ENCODE peak calls at places on chromosome 20, in six cellular contexts. One of them, this sample, is unnamed.

GRCh38 chr20:2873747-2874041 is 413 bp downstream of the PTPRA start:
- DNase-seq in NCI-H748 treated with DMSO at 0.1 percent for 48 hours: no peak
- DNase-seq in cardiac fibroblast: peak; percentile 49
- DNase-seq in breast epithelium: no peak
- DNase-seq in right cardiac atrium: peak; percentile 71
- DNase-seq in putamen: peak; percentile 26
- DNase-seq in this sample: peak; percentile 57

GRCh38 chr20:5705827-5706226 is 44.4 kb upstream of the SHLD1 start:
- DNase-seq in NCI-H748 treated with DMSO at 0.1 percent for 48 hours: no peak
- DNase-seq in cardiac fibroblast: no peak
- DNase-seq in breast epithelium: no peak
- DNase-seq in right cardiac atrium: no peak
- DNase-seq in putamen: no peak
- DNase-seq in this sample: no peak

GRCh38 chr20:13125486-13125885 is 95.6 kb upstream of the ISM1 start:
- DNase-seq in NCI-H748 treated with DMSO at 0.1 percent for 48 hours: no peak
- DNase-seq in cardiac fibroblast: no peak
- DNase-seq in breast epithelium: no peak
- DNase-seq in right cardiac atrium: no peak
- DNase-seq in putamen: no peak
- DNase-seq in this sample: no peak

GRCh38 chr20:50691585-50692552 is 527 bp upstream of the RIPOR3 start:
- DNase-seq in NCI-H748 treated with DMSO at 0.1 percent for 48 hours: no peak
- DNase-seq in cardiac fibroblast: peak; percentile 68
- DNase-seq in breast epithelium: no peak
- DNase-seq in right cardiac atrium: no peak
- DNase-seq in putamen: no peak
- DNase-seq in this sample: no peak

GRCh38 chr20:51434556-51435256 is 107.8 kb downstream of the NFATC2 start:
- DNase-seq in NCI-H748 treated with DMSO at 0.1 percent for 48 hours: no peak
- DNase-seq in cardiac fibroblast: peak; percentile 73
- DNase-seq in breast epithelium: no peak
- DNase-seq in right cardiac atrium: no peak
- DNase-seq in putamen: no peak
- DNase-seq in this sample: no peak

GRCh38 chr20:24102290-24102689 is 113.7 kb upstream of the GGTLC1 start:
- DNase-seq in NCI-H748 treated with DMSO at 0.1 percent for 48 hours: no peak
- DNase-seq in cardiac fibroblast: no peak
- DNase-seq in breast epithelium: no peak
- DNase-seq in right cardiac atrium: no peak
- DNase-seq in putamen: no peak
- DNase-seq in this sample: no peak

GRCh38 chr20:34582911-34583310 is 24.4 kb downstream of the MAP1LC3A start:
- DNase-seq in NCI-H748 treated with DMSO at 0.1 percent for 48 hours: no peak
- DNase-seq in cardiac fibroblast: no peak
- DNase-seq in breast epithelium: no peak
- DNase-seq in right cardiac atrium: no peak
- DNase-seq in putamen: no peak
- DNase-seq in this sample: no peak

GRCh38 chr20:35317416-35317815 is 25.2 kb upstream of the FAM83C start:
- DNase-seq in NCI-H748 treated with DMSO at 0.1 percent for 48 hours: no peak
- DNase-seq in cardiac fibroblast: no peak
- DNase-seq in breast epithelium: no peak
- DNase-seq in right cardiac atrium: no peak
- DNase-seq in putamen: no peak
- DNase-seq in this sample: no peak

GRCh38 chr20:47097691-47098622 is 203.3 kb downstream of the EYA2 start:
- DNase-seq in NCI-H748 treated with DMSO at 0.1 percent for 48 hours: no peak
- DNase-seq in cardiac fibroblast: no peak
- DNase-seq in breast epithelium: no peak
- DNase-seq in right cardiac atrium: no peak
- DNase-seq in putamen: no peak
- DNase-seq in this sample: no peak

GRCh38 chr20:38880952-38881735 is 45.1 kb upstream of the FAM83D start:
- DNase-seq in NCI-H748 treated with DMSO at 0.1 percent for 48 hours: no peak
- DNase-seq in cardiac fibroblast: no peak
- DNase-seq in breast epithelium: no peak
- DNase-seq in right cardiac atrium: no peak
- DNase-seq in putamen: peak; percentile 77
- DNase-seq in this sample: no peak

GRCh38 chr20:17969884-17970409 is 1.1 kb downstream of the MGME1 start:
- DNase-seq in NCI-H748 treated with DMSO at 0.1 percent for 48 hours: no peak
- DNase-seq in cardiac fibroblast: peak; percentile 54
- DNase-seq in breast epithelium: no peak
- DNase-seq in right cardiac atrium: peak; percentile 37
- DNase-seq in putamen: peak; percentile 56
- DNase-seq in this sample: peak; percentile 48

GRCh38 chr20:49024220-49024619 is 21.9 kb upstream of the CSE1L start:
- DNase-seq in NCI-H748 treated with DMSO at 0.1 percent for 48 hours: no peak
- DNase-seq in cardiac fibroblast: no peak
- DNase-seq in breast epithelium: no peak
- DNase-seq in right cardiac atrium: no peak
- DNase-seq in putamen: no peak
- DNase-seq in this sample: no peak

GRCh38 chr20:56178219-56178618 is 70.3 kb upstream of the MC3R start:
- DNase-seq in NCI-H748 treated with DMSO at 0.1 percent for 48 hours: no peak
- DNase-seq in cardiac fibroblast: no peak
- DNase-seq in breast epithelium: no peak
- DNase-seq in right cardiac atrium: no peak
- DNase-seq in putamen: no peak
- DNase-seq in this sample: no peak

GRCh38 chr20:53681352-53682212 is 87.9 kb upstream of the ZNF217 start:
- DNase-seq in NCI-H748 treated with DMSO at 0.1 percent for 48 hours: no peak
- DNase-seq in cardiac fibroblast: no peak
- DNase-seq in breast epithelium: no peak
- DNase-seq in right cardiac atrium: no peak
- DNase-seq in putamen: no peak
- DNase-seq in this sample: no peak

GRCh38 chr20:19691125-19691524 is 66.9 kb upstream of the RIN2 start:
- DNase-seq in NCI-H748 treated with DMSO at 0.1 percent for 48 hours: no peak
- DNase-seq in cardiac fibroblast: no peak
- DNase-seq in breast epithelium: no peak
- DNase-seq in right cardiac atrium: no peak
- DNase-seq in putamen: no peak
- DNase-seq in this sample: no peak

GRCh38 chr20:19823971-19824370 is 65.9 kb downstream of the RIN2 start:
- DNase-seq in NCI-H748 treated with DMSO at 0.1 percent for 48 hours: no peak
- DNase-seq in cardiac fibroblast: peak; percentile 12
- DNase-seq in breast epithelium: no peak
- DNase-seq in right cardiac atrium: peak; percentile 48
- DNase-seq in putamen: peak; percentile 64
- DNase-seq in this sample: no peak

GRCh38 chr20:17655865-17656489 is 26.1 kb downstream of the RRBP1 start:
- DNase-seq in NCI-H748 treated with DMSO at 0.1 percent for 48 hours: no peak
- DNase-seq in cardiac fibroblast: no peak
- DNase-seq in breast epithelium: no peak
- DNase-seq in right cardiac atrium: no peak
- DNase-seq in putamen: no peak
- DNase-seq in this sample: no peak

GRCh38 chr20:60851826-60852704 is 400.0 kb upstream of the CDH4 start:
- DNase-seq in NCI-H748 treated with DMSO at 0.1 percent for 48 hours: peak; percentile 7
- DNase-seq in cardiac fibroblast: no peak
- DNase-seq in breast epithelium: no peak
- DNase-seq in right cardiac atrium: no peak
- DNase-seq in putamen: peak; percentile 23
- DNase-seq in this sample: no peak

GRCh38 chr20:31901615-31902014 is 31.2 kb downstream of the TTLL9 start:
- DNase-seq in NCI-H748 treated with DMSO at 0.1 percent for 48 hours: no peak
- DNase-seq in cardiac fibroblast: no peak
- DNase-seq in breast epithelium: no peak
- DNase-seq in right cardiac atrium: no peak
- DNase-seq in putamen: no peak
- DNase-seq in this sample: no peak

GRCh38 chr20:61801428-61801827 is 264.3 kb downstream of the TAF4 start:
- DNase-seq in NCI-H748 treated with DMSO at 0.1 percent for 48 hours: no peak
- DNase-seq in cardiac fibroblast: no peak
- DNase-seq in breast epithelium: no peak
- DNase-seq in right cardiac atrium: no peak
- DNase-seq in putamen: no peak
- DNase-seq in this sample: no peak

GRCh38 chr20:31698803-31699718 is 23.6 kb downstream of the BCL2L1 start:
- DNase-seq in NCI-H748 treated with DMSO at 0.1 percent for 48 hours: no peak
- DNase-seq in cardiac fibroblast: peak; percentile 92
- DNase-seq in breast epithelium: no peak
- DNase-seq in right cardiac atrium: peak; percentile 23
- DNase-seq in putamen: peak; percentile 57
- DNase-seq in this sample: no peak

GRCh38 chr20:50710492-50711063 is 19.2 kb upstream of the RIPOR3 start:
- DNase-seq in NCI-H748 treated with DMSO at 0.1 percent for 48 hours: no peak
- DNase-seq in cardiac fibroblast: peak; percentile 49
- DNase-seq in breast epithelium: no peak
- DNase-seq in right cardiac atrium: peak; percentile 24
- DNase-seq in putamen: no peak
- DNase-seq in this sample: no peak

GRCh38 chr20:63434599-63435378 is 37.7 kb downstream of the KCNQ2 start:
- DNase-seq in NCI-H748 treated with DMSO at 0.1 percent for 48 hours: peak; percentile 13
- DNase-seq in cardiac fibroblast: peak; percentile 30
- DNase-seq in breast epithelium: no peak
- DNase-seq in right cardiac atrium: peak; percentile 56
- DNase-seq in putamen: peak; percentile 68
- DNase-seq in this sample: peak; percentile 72

GRCh38 chr20:57851786-57852185 is 142.0 kb upstream of the PMEPA1 start:
- DNase-seq in NCI-H748 treated with DMSO at 0.1 percent for 48 hours: no peak
- DNase-seq in cardiac fibroblast: no peak
- DNase-seq in breast epithelium: no peak
- DNase-seq in right cardiac atrium: no peak
- DNase-seq in putamen: no peak
- DNase-seq in this sample: no peak

GRCh38 chr20:62694106-62694505 is 14.5 kb upstream of the NTSR1 start:
- DNase-seq in NCI-H748 treated with DMSO at 0.1 percent for 48 hours: no peak
- DNase-seq in cardiac fibroblast: no peak
- DNase-seq in breast epithelium: no peak
- DNase-seq in right cardiac atrium: no peak
- DNase-seq in putamen: no peak
- DNase-seq in this sample: no peak

This sample was measured in central memory CD4-positive, alpha-beta T cell.